ENCODE peak calls at places on chromosomes 7 and 10, in six cellular contexts. P is lung, N is HTR-8/SVneo, Y is astrocyte of the spinal cord, I is hepatocyte, M is RKO. U is an unnamed sample.

GRCh38 chr10:17210361-17210760 is 8.9 kb upstream of the TRDMT1 start:
- DNase-seq in P (no peak), N (no peak), Y (peak), I (no peak), M (peak), U (no peak)

GRCh38 chr10:97858001-97858439 is 8.4 kb downstream of the GOLGA7B start:
- DNase-seq in P (no peak), N (no peak), Y (no peak), I (peak), M (no peak), U (no peak)

GRCh38 chr10:955127-955819 is 23.8 kb upstream of the LARP4B start:
- DNase-seq in P (no peak), N (no peak), Y (no peak), I (no peak), M (no peak), U (no peak)

GRCh38 chr7:158377800-158378623 is 209.6 kb downstream of the PTPRN2 start:
- DNase-seq in P (no peak), N (no peak), Y (no peak), I (peak), M (no peak), U (no peak)

GRCh38 chr10:72812798-72813430 is 80.6 kb upstream of the OIT3 start:
- DNase-seq in P (no peak), N (peak), Y (peak), I (peak), M (no peak), U (peak)

GRCh38 chr7:128915841-128916642 is 5.5 kb upstream of the KCP start:
- DNase-seq in P (no peak), N (no peak), Y (no peak), I (no peak), M (no peak), U (no peak)

GRCh38 chr10:120981601-120982381 is 130.6 kb downstream of the WDR11 start:
- DNase-seq in P (no peak), N (no peak), Y (no peak), I (no peak), M (no peak), U (peak)

GRCh38 chr7:84100866-84101265 is 93.7 kb downstream of the SEMA3A start:
- DNase-seq in P (no peak), N (no peak), Y (peak), I (peak), M (peak), U (no peak)

GRCh38 chr7:26090927-26091519 is 61.0 kb upstream of the NFE2L3 start:
- DNase-seq in P (no peak), N (peak), Y (peak), I (peak), M (peak), U (no peak)

GRCh38 chr10:95467162-95467599 is 94.0 kb downstream of the SORBS1 start:
- DNase-seq in P (no peak), N (no peak), Y (peak), I (peak), M (no peak), U (peak)

GRCh38 chr10:103926722-103927319 is 8.8 kb upstream of the STN1 start:
- DNase-seq in P (no peak), N (no peak), Y (no peak), I (no peak), M (no peak), U (no peak)

GRCh38 chr7:92697414-92697813 is 107.2 kb upstream of the FAM133B start:
- DNase-seq in P (no peak), N (no peak), Y (no peak), I (no peak), M (no peak), U (no peak)

GRCh38 chr10:117503170-117503885 is 39.2 kb upstream of the EMX2 start:
- DNase-seq in P (no peak), N (no peak), Y (no peak), I (peak), M (no peak), U (no peak)

GRCh38 chr7:140495514-140496097 is 16.3 kb upstream of the MKRN1 start:
- DNase-seq in P (no peak), N (no peak), Y (no peak), I (no peak), M (no peak), U (no peak)

GRCh38 chr7:105438847-105439173 is 50.1 kb upstream of the SRPK2 start:
- DNase-seq in P (no peak), N (no peak), Y (no peak), I (no peak), M (no peak), U (no peak)

GRCh38 chr10:28219241-28219640 is 83.6 kb downstream of the MPP7 start:
- DNase-seq in P (no peak), N (peak), Y (peak), I (no peak), M (no peak), U (peak)